ENCODE peak calls at places on chromosomes 16 and 17, in seven cellular contexts. Q is ovary; A is ascending aorta; R is CD8-positive, alpha-beta T cell; I is HCT116; X is A549; S is cardiac muscle cell. B is an unnamed sample.

GRCh38 chr16:69105501-69106361 is at the start of gene HAS3:
- DNase-seq in A (no peak), Q (no peak), X (peak; percentile 84), S (peak; percentile 84), I (peak; percentile 69), R (no peak), B (peak; percentile 81)

GRCh38 chr17:49469831-49470568 is 25.1 kb upstream of the NGFR start:
- DNase-seq in Q (peak; percentile 27), I (no peak), A (no peak), S (peak; percentile 60), X (no peak), R (no peak), B (no peak)

GRCh38 chr17:31698751-31699150 is 160.3 kb downstream of the COPRS start:
- DNase-seq in A (peak; percentile 28), X (no peak), I (no peak), R (no peak), S (no peak), Q (no peak), B (no peak)

GRCh38 chr16:85293899-85294642 is 181.8 kb upstream of the CIBAR2 start:
- DNase-seq in X (no peak), R (no peak), A (no peak), I (no peak), Q (no peak), S (no peak), B (no peak)

GRCh38 chr16:25838724-25839186 is 147.0 kb downstream of the HS3ST4 start:
- DNase-seq in Q (no peak), I (peak; percentile 27), X (peak; percentile 48), S (peak; percentile 69), A (no peak), R (peak; percentile 10), B (no peak)

GRCh38 chr16:401468-402348 is at the start of gene DECR2:
- DNase-seq in S (peak; percentile 96), Q (peak; percentile 97), A (peak; percentile 97), X (peak; percentile 93), I (no peak), R (peak; percentile 99), B (peak; percentile 97)

GRCh38 chr16:2532494-2533141 is 1.4 kb upstream of the CEMP1 start:
- DNase-seq in Q (peak; percentile 85), X (no peak), R (peak; percentile 47), S (peak; percentile 64), A (peak; percentile 85), I (peak; percentile 64), B (peak; percentile 91)

GRCh38 chr17:60297729-60298293 is 94.1 kb downstream of the USP32 start:
- DNase-seq in X (no peak), S (peak; percentile 73), Q (no peak), A (no peak), I (no peak), R (no peak), B (no peak)

GRCh38 chr16:65876200-65876498 is 490.3 kb upstream of the CDH5 start:
- DNase-seq in S (no peak), R (no peak), Q (no peak), I (no peak), X (no peak), A (no peak), B (no peak)

GRCh38 chr16:71914802-71915201 is 19.5 kb downstream of the IST1 start:
- DNase-seq in Q (no peak), R (no peak), A (no peak), S (no peak), X (no peak), I (no peak), B (no peak)

GRCh38 chr16:81734632-81735434 is 44.3 kb upstream of the PLCG2 start:
- DNase-seq in A (no peak), S (no peak), X (no peak), R (no peak), Q (no peak), I (no peak), B (no peak)

GRCh38 chr17:8341456-8341855 is 1.8 kb downstream of the ODF4 start:
- DNase-seq in Q (no peak), I (no peak), S (no peak), A (no peak), X (no peak), R (no peak), B (no peak)

GRCh38 chr16:73298562-73298961 is 250.6 kb upstream of the ZFHX3 start:
- DNase-seq in X (no peak), I (no peak), Q (no peak), S (no peak), A (no peak), R (no peak), B (no peak)

GRCh38 chr16:53129281-53130192 is 74.7 kb downstream of the CHD9 start:
- DNase-seq in X (no peak), R (no peak), A (no peak), Q (no peak), I (no peak), S (peak; percentile 58), B (no peak)

GRCh38 chr16:85579199-85579598 is 33.9 kb upstream of the GSE1 start:
- DNase-seq in A (no peak), S (no peak), X (no peak), R (no peak), Q (no peak), I (no peak), B (no peak)

GRCh38 chr17:41912925-41913324 is 5.8 kb downstream of the ACLY start:
- DNase-seq in R (no peak), X (no peak), A (no peak), S (no peak), I (no peak), Q (no peak), B (no peak)

GRCh38 chr16:12245923-12246290 is 269.4 kb downstream of the SNX29 start:
- DNase-seq in I (no peak), Q (no peak), R (no peak), S (no peak), A (no peak), X (no peak), B (no peak)

GRCh38 chr16:26672206-26672605 is 394.5 kb upstream of the C16orf82 start:
- DNase-seq in I (no peak), S (no peak), X (no peak), R (no peak), A (no peak), Q (no peak), B (no peak)

DNA sequence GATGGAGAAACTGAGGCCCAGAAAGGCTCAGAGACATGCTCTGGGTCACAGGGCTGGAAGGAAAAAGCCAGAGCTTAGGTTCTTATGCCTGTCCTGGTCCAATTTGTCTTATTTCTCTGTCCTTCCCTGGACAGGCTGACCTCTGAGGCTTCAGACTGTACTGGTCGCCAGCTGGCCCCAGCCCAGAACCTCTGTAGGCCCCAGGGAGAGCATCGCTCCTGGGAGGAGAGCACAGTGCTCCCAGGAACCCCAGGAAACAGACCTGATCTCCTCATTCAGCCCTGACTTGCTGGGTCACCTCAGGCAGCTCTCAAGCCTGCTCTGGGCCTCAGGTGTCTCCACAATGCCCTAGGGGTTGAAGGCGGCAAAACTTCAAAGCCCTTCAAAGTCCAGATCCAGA is 4.9 kb downstream of the DRC7 start:
- DNase-seq in X (no peak), R (no peak), S (no peak), Q (no peak), I (no peak), A (peak; percentile 22), B (no peak)
- H3K4me1 ChIP-seq in X (peaks cover 14% of the 10 kb centered on the region), R (no peaks in the 10 kb centered on the region), S (peaks cover 16% of the 10 kb centered on the region), Q (peaks cover 1% of the 10 kb centered on the region), I (no peaks in the 10 kb centered on the region), A (no peaks in the 10 kb centered on the region), B (no peaks in the 10 kb centered on the region)

GRCh38 chr16:54936086-54936978 is 5.7 kb downstream of the IRX5 start:
- DNase-seq in A (no peak), S (peak; percentile 83), I (no peak), R (no peak), Q (no peak), X (no peak), B (no peak)

GRCh38 chr16:54938351-54939346 is 8.0 kb downstream of the IRX5 start:
- DNase-seq in A (no peak), X (no peak), R (no peak), Q (no peak), I (no peak), S (no peak), B (peak; percentile 63)

GRCh38 chr16:54935411-54936085 is 4.9 kb downstream of the IRX5 start:
- DNase-seq in X (no peak), R (no peak), A (no peak), Q (no peak), S (no peak), I (no peak), B (no peak)

GRCh38 chr16:54937673-54938350 is 7.1 kb downstream of the IRX5 start:
- DNase-seq in R (no peak), I (no peak), A (no peak), Q (no peak), X (no peak), S (no peak), B (no peak)

DNA sequence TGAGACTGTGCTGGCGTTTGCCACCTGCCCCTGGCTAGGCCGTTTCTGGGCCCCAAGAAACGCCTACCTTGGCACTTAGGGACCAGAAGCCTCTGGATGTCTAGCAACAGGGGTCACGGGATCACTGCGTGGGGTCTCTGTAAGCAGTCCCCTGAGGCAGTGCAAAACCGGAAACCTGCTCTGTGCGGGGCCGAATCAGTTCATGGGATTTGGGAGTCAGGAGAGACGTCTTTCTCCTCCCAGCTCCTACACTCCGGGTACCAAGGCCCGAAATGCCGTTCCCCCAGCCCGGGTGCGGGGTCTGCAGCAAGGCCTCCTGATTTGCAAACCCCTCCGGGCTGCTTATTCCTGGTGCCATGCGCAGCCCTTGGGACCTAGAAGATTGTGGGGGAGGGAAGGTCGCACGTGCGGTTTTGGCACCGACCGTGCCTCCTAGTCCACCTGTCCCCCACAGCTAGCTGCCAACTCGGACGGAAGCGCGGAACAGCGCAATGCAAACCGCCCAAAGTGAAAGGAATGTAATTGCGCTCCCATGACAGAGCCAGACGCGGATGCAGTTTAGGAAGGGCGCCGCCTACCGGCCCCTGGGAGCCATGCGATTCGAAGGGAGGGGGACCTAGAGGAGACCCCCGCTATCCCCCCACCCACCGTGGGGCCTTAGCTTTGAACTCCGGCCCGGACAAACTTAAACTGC is 6.5 kb downstream of the IRX5 start:
- DNase-seq in I (no peak), S (peak; percentile 84), R (no peak), X (peak; percentile 54), A (no peak), Q (no peak), B (peak; percentile 80)
- TF ChIP-seq CTCF in I (peak; percentile 75), S (peak; percentile 76), R (no peak), X (peak; percentile 74), A (peak; percentile 45), Q (no peak), B (peak; percentile 51)

DNA sequence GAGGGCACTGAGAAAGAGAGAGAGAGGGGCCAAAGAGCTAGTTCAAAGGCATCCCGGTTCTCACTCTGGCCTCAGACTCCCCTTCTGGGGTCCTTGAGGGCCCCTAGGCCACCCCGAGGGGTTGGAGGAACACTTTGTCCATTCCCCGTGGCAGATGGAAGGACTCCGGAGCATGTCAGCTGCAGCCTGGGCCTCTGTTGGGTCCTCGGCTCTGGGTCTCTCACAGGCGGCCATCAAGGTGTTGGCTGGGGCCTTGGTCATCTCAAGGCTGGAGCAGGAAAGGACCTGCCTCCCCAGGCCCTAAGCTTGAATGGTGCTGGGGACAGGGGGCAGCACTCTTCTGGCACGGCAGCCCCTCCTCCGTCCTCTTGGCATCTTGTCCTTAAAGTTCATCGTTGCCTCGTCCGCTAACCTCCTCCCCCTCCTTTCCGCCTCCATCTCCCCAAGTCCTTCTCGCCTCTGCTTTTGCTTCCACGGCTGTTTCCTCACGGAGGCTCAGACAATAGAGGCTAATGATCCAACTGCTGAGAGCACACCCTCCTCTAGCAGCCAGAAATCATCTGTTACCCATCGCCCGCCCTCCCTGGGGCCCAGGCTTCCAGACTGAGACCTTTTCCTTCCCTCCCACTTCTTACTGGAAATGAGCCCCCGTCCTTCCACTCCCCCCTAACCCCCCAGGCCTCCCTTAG is 23.3 kb downstream of the CCR7 start:
- DNase-seq in X (no peak), I (no peak), R (no peak), A (no peak), Q (no peak), S (no peak), B (no peak)
- H3K4me3 ChIP-seq in X (no peak overlapping the region), I (no peak overlapping the region), R (peak overlapping the region; percentile 31), A (no peak overlapping the region), Q (no peak overlapping the region), S (no peak overlapping the region), B (no peak overlapping the region)

GRCh38 chr17:77432034-77432554 is 291.3 kb downstream of the SEC14L1 start:
- DNase-seq in X (no peak), A (no peak), R (no peak), S (no peak), Q (no peak), I (no peak), B (no peak)
- H3K4me1 ChIP-seq in X (peaks cover 48% of the 10 kb centered on the region), A (peaks cover 36% of the 10 kb centered on the region), R (peaks cover 83% of the 10 kb centered on the region), S (peaks cover 57% of the 10 kb centered on the region), Q (peaks cover 60% of the 10 kb centered on the region), I (no peaks in the 10 kb centered on the region), B (peaks cover 94% of the 10 kb centered on the region)

B was measured in lower lobe of right lung.